ENCODE peak calls at places on chromosomes 4 and X, in four cellular contexts. One of them, this sample, is unnamed.

GRCh38 chrX:108696690-108697089 is 39.7 kb downstream of the IRS4 start:
- DNase-seq in GM12892: no peak
- DNase-seq in SK-N-SH: no peak
- DNase-seq in K562: no peak
- DNase-seq in this sample: no peak

GRCh38 chr4:113474017-113474416 is 287.5 kb downstream of the CAMK2D start:
- DNase-seq in GM12892: no peak
- DNase-seq in SK-N-SH: no peak
- DNase-seq in K562: no peak
- DNase-seq in this sample: no peak

GRCh38 chrX:15472523-15472922 is 20.6 kb downstream of the PIR start:
- DNase-seq in GM12892: no peak
- DNase-seq in SK-N-SH: no peak
- DNase-seq in K562: no peak
- DNase-seq in this sample: no peak

GRCh38 chr4:3655485-3656429 is 110.4 kb upstream of the ADRA2C start:
- DNase-seq in GM12892: no peak
- DNase-seq in SK-N-SH: no peak
- DNase-seq in K562: no peak
- DNase-seq in this sample: no peak

GRCh38 chr4:118849867-118850812 is 14.2 kb upstream of the SEC24D start:
- DNase-seq in GM12892: no peak
- DNase-seq in SK-N-SH: no peak
- DNase-seq in K562: no peak
- DNase-seq in this sample: no peak

GRCh38 chr4:56755901-56756300 is 65.6 kb downstream of the SPINK2 start:
- DNase-seq in GM12892: no peak
- DNase-seq in SK-N-SH: no peak
- DNase-seq in K562: no peak
- DNase-seq in this sample: no peak

GRCh38 chr4:10704050-10704810 is 19.7 kb upstream of the CLNK start:
- DNase-seq in GM12892: no peak
- DNase-seq in SK-N-SH: no peak
- DNase-seq in K562: no peak
- DNase-seq in this sample: no peak

GRCh38 chrX:54807524-54808108 is at the start of gene MAGED2:
- DNase-seq in GM12892: no peak
- DNase-seq in SK-N-SH: peak
- DNase-seq in K562: peak
- DNase-seq in this sample: no peak

GRCh38 chrX:87376896-87377295 is 140.7 kb upstream of the KLHL4 start:
- DNase-seq in GM12892: no peak
- DNase-seq in SK-N-SH: no peak
- DNase-seq in K562: no peak
- DNase-seq in this sample: no peak

GRCh38 chr4:185849543-185850185 is 37.7 kb upstream of the SORBS2 start:
- DNase-seq in GM12892: no peak
- DNase-seq in SK-N-SH: no peak
- DNase-seq in K562: no peak
- DNase-seq in this sample: no peak

GRCh38 chr4:55947254-55947882 is 1.4 kb upstream of the CEP135 start:
- DNase-seq in GM12892: peak
- DNase-seq in SK-N-SH: no peak
- DNase-seq in K562: no peak
- DNase-seq in this sample: no peak

GRCh38 chrX:48918644-48919340 is at the start of gene PIM2:
- DNase-seq in GM12892: peak
- DNase-seq in SK-N-SH: peak
- DNase-seq in K562: peak
- DNase-seq in this sample: peak

GRCh38 chr4:47031011-47031678 is at the start of gene GABRB1:
- DNase-seq in GM12892: no peak
- DNase-seq in SK-N-SH: peak
- DNase-seq in K562: peak
- DNase-seq in this sample: no peak

GRCh38 chr4:182143822-182144620 is 99.2 kb upstream of the TENM3 start:
- DNase-seq in GM12892: no peak
- DNase-seq in SK-N-SH: peak
- DNase-seq in K562: no peak
- DNase-seq in this sample: no peak

GRCh38 chr4:116180056-116180690 is 905.2 kb downstream of the TRAM1L1 start:
- DNase-seq in GM12892: no peak
- DNase-seq in SK-N-SH: peak
- DNase-seq in K562: no peak
- DNase-seq in this sample: no peak

GRCh38 chr4:187363453-187363852 is 632.1 kb upstream of the ZFP42 start:
- DNase-seq in GM12892: no peak
- DNase-seq in SK-N-SH: no peak
- DNase-seq in K562: no peak
- DNase-seq in this sample: no peak

GRCh38 chrX:136170109-136170800 is 22.9 kb downstream of the FHL1 start:
- DNase-seq in GM12892: no peak
- DNase-seq in SK-N-SH: no peak
- DNase-seq in K562: no peak
- DNase-seq in this sample: no peak

GRCh38 chrX:136163694-136164093 is 16.4 kb downstream of the FHL1 start:
- DNase-seq in GM12892: no peak
- DNase-seq in SK-N-SH: no peak
- DNase-seq in K562: no peak
- DNase-seq in this sample: no peak

GRCh38 chrX:136166221-136166855 is 19.0 kb downstream of the FHL1 start:
- DNase-seq in GM12892: no peak
- DNase-seq in SK-N-SH: no peak
- DNase-seq in K562: no peak
- DNase-seq in this sample: no peak

GRCh38 chrX:136171420-136171819 is 24.1 kb downstream of the FHL1 start:
- DNase-seq in GM12892: no peak
- DNase-seq in SK-N-SH: no peak
- DNase-seq in K562: no peak
- DNase-seq in this sample: no peak

DNA sequence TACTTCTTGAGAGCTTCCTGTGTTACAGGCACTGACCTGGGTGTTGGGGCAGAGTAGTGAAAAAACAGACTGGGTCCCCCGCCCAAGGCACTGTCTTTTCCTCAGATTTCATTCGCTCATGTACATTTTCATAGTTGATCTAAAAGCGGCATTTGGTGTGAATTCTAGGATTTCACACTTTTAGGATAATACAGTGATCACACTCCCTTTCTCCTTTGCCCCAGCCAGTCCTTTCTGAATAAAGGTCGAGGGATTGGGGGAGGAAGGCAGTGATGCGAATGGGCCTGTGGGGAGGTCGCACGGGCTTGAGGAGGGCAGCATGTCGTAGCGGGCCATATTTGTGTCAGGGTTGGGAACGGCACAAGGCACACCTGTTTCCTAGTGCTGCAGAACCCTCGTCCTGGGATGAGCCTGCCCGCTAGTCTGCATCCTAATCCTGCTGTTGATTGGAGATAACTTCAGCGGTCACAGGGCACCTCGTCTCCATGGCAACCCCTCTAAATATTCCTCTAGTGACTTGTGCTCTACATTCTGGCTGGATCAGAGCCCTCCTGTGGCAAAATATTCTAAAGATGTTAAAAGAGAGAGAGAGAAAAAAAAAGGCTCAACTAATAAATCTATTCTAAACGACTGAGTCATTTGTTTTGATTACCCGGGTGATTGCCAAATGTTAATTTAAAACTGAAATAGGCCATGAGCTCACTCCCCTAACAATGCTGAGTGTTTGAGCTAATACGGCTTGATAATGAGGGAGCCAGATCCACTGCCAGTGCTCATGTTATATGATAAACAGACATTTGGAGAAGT is 21.8 kb downstream of the FHL1 start:
- DNase-seq in GM12892: no peak
- DNase-seq in SK-N-SH: peak
- DNase-seq in K562: peak
- DNase-seq in this sample: no peak
- TF ChIP-seq POLR2AphosphoS5 in GM12892: no peak
- TF ChIP-seq POLR2AphosphoS5 in SK-N-SH: peak
- TF ChIP-seq POLR2AphosphoS5 in K562: no peak
- TF ChIP-seq POLR2AphosphoS5 in this sample: no peak

DNA sequence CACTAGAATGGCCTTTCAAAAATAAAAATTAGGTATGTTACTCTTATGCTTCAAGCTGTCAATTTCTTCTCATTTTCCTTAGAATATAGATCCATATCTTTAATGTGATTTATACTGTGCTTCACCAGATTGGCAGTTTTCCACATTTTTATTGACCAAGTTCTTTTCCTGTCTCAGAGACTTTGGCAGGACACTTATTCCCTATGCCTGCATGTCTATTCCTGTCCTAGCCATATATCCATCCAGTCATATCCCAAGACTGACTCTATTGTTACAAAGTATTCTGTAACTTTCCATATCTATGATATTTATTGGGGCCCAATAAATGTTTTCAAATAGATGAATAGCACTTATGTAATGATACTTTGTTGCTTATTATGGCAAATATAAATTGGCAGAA is 450.7 kb downstream of the GASK1B start:
- DNase-seq in GM12892: no peak
- DNase-seq in SK-N-SH: no peak
- DNase-seq in K562: no peak
- DNase-seq in this sample: no peak
- TF ChIP-seq TAF1 in GM12892: no peak
- TF ChIP-seq TAF1 in SK-N-SH: no peak
- TF ChIP-seq TAF1 in K562: no peak
- TF ChIP-seq TAF1 in this sample: no peak

GRCh38 chr4:140450352-140450751 is 22.9 kb upstream of the CLGN start:
- DNase-seq in GM12892: no peak
- DNase-seq in SK-N-SH: no peak
- DNase-seq in K562: no peak
- DNase-seq in this sample: no peak
- TF ChIP-seq POLR2AphosphoS5 in GM12892: no peak
- TF ChIP-seq POLR2AphosphoS5 in SK-N-SH: no peak
- TF ChIP-seq POLR2AphosphoS5 in K562: no peak
- TF ChIP-seq POLR2AphosphoS5 in this sample: no peak

GRCh38 chrX:40098264-40099045 is 697 bp upstream of the BCOR start:
- DNase-seq in GM12892: peak
- DNase-seq in SK-N-SH: peak
- DNase-seq in K562: no peak
- DNase-seq in this sample: no peak
- TF ChIP-seq TAF1 in GM12892: no peak
- TF ChIP-seq TAF1 in SK-N-SH: no peak
- TF ChIP-seq TAF1 in K562: peak
- TF ChIP-seq TAF1 in this sample: no peak

DNA sequence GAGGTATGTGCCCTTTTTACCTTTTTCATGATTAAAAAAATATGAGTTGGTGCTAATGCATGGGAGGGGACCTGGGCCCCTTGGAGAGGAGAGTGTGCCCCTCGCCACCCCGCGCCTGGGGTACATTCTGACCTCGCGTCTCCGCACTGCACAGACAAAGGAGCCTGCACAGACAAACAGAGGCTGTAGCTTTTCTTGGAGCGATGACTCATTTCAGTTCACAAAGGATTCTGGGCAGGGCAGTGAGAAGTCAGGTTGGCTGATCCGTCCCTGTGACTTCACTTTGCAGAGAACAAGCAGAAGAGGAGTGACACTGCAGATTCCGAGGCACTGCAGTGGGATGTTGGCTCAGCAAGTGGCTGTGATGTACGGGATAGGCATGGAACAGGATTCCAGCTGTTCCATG is 82.9 kb downstream of the STOX2 start:
- DNase-seq in GM12892: no peak
- DNase-seq in SK-N-SH: peak
- DNase-seq in K562: peak
- DNase-seq in this sample: no peak
- TF ChIP-seq POLR2AphosphoS5 in GM12892: no peak
- TF ChIP-seq POLR2AphosphoS5 in SK-N-SH: peak
- TF ChIP-seq POLR2AphosphoS5 in K562: no peak
- TF ChIP-seq POLR2AphosphoS5 in this sample: no peak

GRCh38 chr4:76895619-76896018 is 2.3 kb downstream of the SOWAHB start:
- DNase-seq in GM12892: no peak
- DNase-seq in SK-N-SH: no peak
- DNase-seq in K562: no peak
- DNase-seq in this sample: no peak
- TF ChIP-seq TAF1 in GM12892: no peak
- TF ChIP-seq TAF1 in SK-N-SH: no peak
- TF ChIP-seq TAF1 in K562: no peak
- TF ChIP-seq TAF1 in this sample: no peak

DNA sequence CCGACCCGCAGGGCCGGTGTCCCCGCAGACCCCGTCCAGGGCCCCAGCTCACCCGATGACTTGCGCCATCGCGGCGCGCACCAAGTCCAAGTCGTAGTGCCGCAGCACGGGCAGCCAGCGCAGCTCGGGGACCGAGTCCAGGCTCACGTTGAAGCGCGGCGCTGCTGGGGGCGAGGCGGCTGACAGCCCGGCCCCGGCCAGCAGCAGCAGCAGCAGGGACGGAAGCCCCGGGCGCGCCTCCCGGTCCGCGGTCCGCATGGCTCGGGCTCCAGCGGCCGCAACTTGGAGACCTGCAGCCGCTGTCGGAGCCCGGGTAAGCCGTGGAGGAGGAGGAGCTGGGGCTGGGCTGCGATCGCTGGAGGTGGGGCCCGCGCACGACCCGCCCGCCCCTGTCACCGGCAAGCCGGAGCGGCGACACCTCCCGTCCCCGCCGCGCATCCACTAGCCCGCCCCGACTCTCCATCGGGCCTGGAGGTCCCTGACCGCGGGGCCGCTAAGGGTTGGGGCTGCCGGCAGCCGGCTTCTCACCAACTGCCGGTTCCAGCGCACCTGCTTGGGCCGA is at the start of gene NAAA:
- DNase-seq in GM12892: peak
- DNase-seq in SK-N-SH: peak
- DNase-seq in K562: peak
- DNase-seq in this sample: peak
- TF ChIP-seq POLR2AphosphoS5 in GM12892: no peak
- TF ChIP-seq POLR2AphosphoS5 in SK-N-SH: no peak
- TF ChIP-seq POLR2AphosphoS5 in K562: peak
- TF ChIP-seq POLR2AphosphoS5 in this sample: no peak

GRCh38 chr4:123787710-123788109 is 391.1 kb downstream of the SPRY1 start:
- DNase-seq in GM12892: no peak
- DNase-seq in SK-N-SH: no peak
- DNase-seq in K562: no peak
- DNase-seq in this sample: no peak

GRCh38 chr4:123786159-123786915 is 389.7 kb downstream of the SPRY1 start:
- DNase-seq in GM12892: no peak
- DNase-seq in SK-N-SH: no peak
- DNase-seq in K562: no peak
- DNase-seq in this sample: no peak

GRCh38 chr4:123788577-123788976 is 392.0 kb downstream of the SPRY1 start:
- DNase-seq in GM12892: no peak
- DNase-seq in SK-N-SH: no peak
- DNase-seq in K562: no peak
- DNase-seq in this sample: no peak

GRCh38 chr4:123785515-123785914 is 388.9 kb downstream of the SPRY1 start:
- DNase-seq in GM12892: no peak
- DNase-seq in SK-N-SH: no peak
- DNase-seq in K562: no peak
- DNase-seq in this sample: no peak

DNA sequence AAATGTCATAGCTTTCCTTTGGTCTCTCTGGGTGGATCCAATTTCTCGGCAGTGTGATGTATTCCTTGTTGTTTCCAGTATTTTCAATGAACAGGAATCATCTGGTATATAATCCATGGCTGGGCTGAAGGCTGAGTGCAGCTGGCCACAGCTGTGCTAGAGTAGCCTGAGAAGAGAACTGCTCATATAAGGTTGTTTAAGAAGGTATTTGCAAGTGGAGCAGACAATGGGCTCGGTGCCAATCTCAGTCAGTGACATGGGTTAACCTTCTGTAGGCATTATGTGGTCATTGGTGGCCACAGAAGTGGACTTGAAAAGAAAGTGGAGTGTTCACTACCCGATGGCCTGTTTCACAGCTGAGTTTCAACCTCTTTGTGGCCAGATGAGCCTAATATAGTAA is 390.4 kb downstream of the SPRY1 start:
- DNase-seq in GM12892: no peak
- DNase-seq in SK-N-SH: no peak
- DNase-seq in K562: no peak
- DNase-seq in this sample: no peak
- TF ChIP-seq TAF1 in GM12892: no peak
- TF ChIP-seq TAF1 in SK-N-SH: no peak
- TF ChIP-seq TAF1 in K562: no peak
- TF ChIP-seq TAF1 in this sample: no peak